ENCODE peak calls at places on chromosome 11, in four cellular contexts. One of them, this sample, is unnamed.

GRCh38 chr11:2375964-2376551 is 1.1 kb upstream of the CD81 start:
- DNase-seq in fibroblast of pulmonary artery: no peak
- DNase-seq in body of pancreas: peak; percentile 61
- DNase-seq in kidney: peak; percentile 82
- DNase-seq in this sample: no peak

GRCh38 chr11:66907751-66908173 is 50.4 kb downstream of the PC start:
- DNase-seq in fibroblast of pulmonary artery: no peak
- DNase-seq in body of pancreas: no peak
- DNase-seq in kidney: peak; percentile 83
- DNase-seq in this sample: no peak

GRCh38 chr11:35173620-35174278 is 34.8 kb downstream of the CD44 start:
- DNase-seq in fibroblast of pulmonary artery: no peak
- DNase-seq in body of pancreas: no peak
- DNase-seq in kidney: no peak
- DNase-seq in this sample: no peak

GRCh38 chr11:9385288-9385902 is 943 bp downstream of the IPO7 start:
- DNase-seq in fibroblast of pulmonary artery: no peak
- DNase-seq in body of pancreas: no peak
- DNase-seq in kidney: no peak
- DNase-seq in this sample: peak; percentile 43

GRCh38 chr11:75652936-75653335 is 15.9 kb downstream of the MAP6 start:
- DNase-seq in fibroblast of pulmonary artery: no peak
- DNase-seq in body of pancreas: no peak
- DNase-seq in kidney: no peak
- DNase-seq in this sample: peak; percentile 16

GRCh38 chr11:121770933-121771332 is 318.2 kb upstream of the SORL1-AS1 start:
- DNase-seq in fibroblast of pulmonary artery: no peak
- DNase-seq in body of pancreas: no peak
- DNase-seq in kidney: no peak
- DNase-seq in this sample: no peak

GRCh38 chr11:74380746-74381439 is 17.3 kb downstream of the PGM2L1 start:
- DNase-seq in fibroblast of pulmonary artery: no peak
- DNase-seq in body of pancreas: peak; percentile 40
- DNase-seq in kidney: no peak
- DNase-seq in this sample: no peak

GRCh38 chr11:70944141-70944540 is 308.2 kb downstream of the SHANK2 start:
- DNase-seq in fibroblast of pulmonary artery: no peak
- DNase-seq in body of pancreas: no peak
- DNase-seq in kidney: peak; percentile 28
- DNase-seq in this sample: no peak

GRCh38 chr11:87437844-87438223 is 400.1 kb downstream of the TMEM135 start:
- DNase-seq in fibroblast of pulmonary artery: peak; percentile 27
- DNase-seq in body of pancreas: no peak
- DNase-seq in kidney: no peak
- DNase-seq in this sample: peak; percentile 66

GRCh38 chr11:19320764-19321163 is 80.0 kb upstream of the E2F8 start:
- DNase-seq in fibroblast of pulmonary artery: no peak
- DNase-seq in body of pancreas: no peak
- DNase-seq in kidney: no peak
- DNase-seq in this sample: peak; percentile 62

GRCh38 chr11:128737704-128738103 is 43.8 kb downstream of the FLI1 start:
- DNase-seq in fibroblast of pulmonary artery: peak; percentile 39
- DNase-seq in body of pancreas: no peak
- DNase-seq in kidney: no peak
- DNase-seq in this sample: no peak

GRCh38 chr11:76838422-76839068 is 22.2 kb upstream of the ACER3 start:
- DNase-seq in fibroblast of pulmonary artery: peak; percentile 57
- DNase-seq in body of pancreas: no peak
- DNase-seq in kidney: no peak
- DNase-seq in this sample: peak; percentile 38

GRCh38 chr11:126426126-126426525 is 70.6 kb downstream of the ST3GAL4 start:
- DNase-seq in fibroblast of pulmonary artery: no peak
- DNase-seq in body of pancreas: no peak
- DNase-seq in kidney: no peak
- DNase-seq in this sample: no peak

GRCh38 chr11:91871791-91872190 is 352.8 kb upstream of the FAT3 start:
- DNase-seq in fibroblast of pulmonary artery: peak; percentile 8
- DNase-seq in body of pancreas: no peak
- DNase-seq in kidney: no peak
- DNase-seq in this sample: no peak

GRCh38 chr11:107044503-107044902 is 26.2 kb upstream of the GUCY1A2 start:
- DNase-seq in fibroblast of pulmonary artery: peak; percentile 8
- DNase-seq in body of pancreas: no peak
- DNase-seq in kidney: no peak
- DNase-seq in this sample: no peak

GRCh38 chr11:9763301-9763700 is 99.4 kb downstream of the SWAP70 start:
- DNase-seq in fibroblast of pulmonary artery: no peak
- DNase-seq in body of pancreas: no peak
- DNase-seq in kidney: no peak
- DNase-seq in this sample: no peak

GRCh38 chr11:32870676-32871075 is 21.9 kb upstream of the QSER1 start:
- DNase-seq in fibroblast of pulmonary artery: peak; percentile 8
- DNase-seq in body of pancreas: no peak
- DNase-seq in kidney: no peak
- DNase-seq in this sample: no peak

GRCh38 chr11:115247953-115248352 is 256.3 kb downstream of the CADM1 start:
- DNase-seq in fibroblast of pulmonary artery: no peak
- DNase-seq in body of pancreas: no peak
- DNase-seq in kidney: no peak
- DNase-seq in this sample: no peak

GRCh38 chr11:97224396-97224795 is 834.6 kb downstream of the JRKL start:
- DNase-seq in fibroblast of pulmonary artery: no peak
- DNase-seq in body of pancreas: no peak
- DNase-seq in kidney: no peak
- DNase-seq in this sample: no peak

GRCh38 chr11:69173326-69173725 is 17.6 kb downstream of the SMIM38 start:
- DNase-seq in fibroblast of pulmonary artery: no peak
- DNase-seq in body of pancreas: no peak
- DNase-seq in kidney: no peak
- DNase-seq in this sample: no peak

GRCh38 chr11:115711021-115711420 is 206.8 kb upstream of the CADM1 start:
- DNase-seq in fibroblast of pulmonary artery: no peak
- DNase-seq in body of pancreas: no peak
- DNase-seq in kidney: no peak
- DNase-seq in this sample: no peak

GRCh38 chr11:75518771-75519653 is 6.7 kb downstream of the GDPD5 start:
- DNase-seq in fibroblast of pulmonary artery: no peak
- DNase-seq in body of pancreas: no peak
- DNase-seq in kidney: no peak
- DNase-seq in this sample: no peak

GRCh38 chr11:126640186-126640585 is 284.7 kb downstream of the ST3GAL4 start:
- DNase-seq in fibroblast of pulmonary artery: no peak
- DNase-seq in body of pancreas: no peak
- DNase-seq in kidney: no peak
- DNase-seq in this sample: no peak

GRCh38 chr11:102179366-102179765 is 69.1 kb downstream of the YAP1 start:
- DNase-seq in fibroblast of pulmonary artery: no peak
- DNase-seq in body of pancreas: no peak
- DNase-seq in kidney: no peak
- DNase-seq in this sample: no peak

GRCh38 chr11:38950882-38951281 is 2352.8 kb upstream of the RAG2 start:
- DNase-seq in fibroblast of pulmonary artery: no peak
- DNase-seq in body of pancreas: no peak
- DNase-seq in kidney: no peak
- DNase-seq in this sample: peak; percentile 31

GRCh38 chr11:67548555-67549110 is 25.4 kb upstream of the CABP2 start:
- DNase-seq in fibroblast of pulmonary artery: no peak
- DNase-seq in body of pancreas: no peak
- DNase-seq in kidney: no peak
- DNase-seq in this sample: no peak

GRCh38 chr11:61718613-61719302 is 33.7 kb upstream of the MYRF start:
- DNase-seq in fibroblast of pulmonary artery: peak; percentile 56
- DNase-seq in body of pancreas: no peak
- DNase-seq in kidney: no peak
- DNase-seq in this sample: peak; percentile 55

GRCh38 chr11:28983780-28984179 is 875.6 kb downstream of the METTL15 start:
- DNase-seq in fibroblast of pulmonary artery: no peak
- DNase-seq in body of pancreas: no peak
- DNase-seq in kidney: no peak
- DNase-seq in this sample: no peak

GRCh38 chr11:112113539-112114457 is 27.1 kb downstream of the SDHD start:
- DNase-seq in fibroblast of pulmonary artery: peak; percentile 76
- DNase-seq in body of pancreas: no peak
- DNase-seq in kidney: no peak
- DNase-seq in this sample: peak; percentile 76

GRCh38 chr11:5593146-5593545 is 3.3 kb upstream of the TRIM6 start:
- DNase-seq in fibroblast of pulmonary artery: no peak
- DNase-seq in body of pancreas: no peak
- DNase-seq in kidney: no peak
- DNase-seq in this sample: no peak

GRCh38 chr11:64490562-64491216 is 100.3 kb upstream of the SLC22A12 start:
- DNase-seq in fibroblast of pulmonary artery: no peak
- DNase-seq in body of pancreas: no peak
- DNase-seq in kidney: no peak
- DNase-seq in this sample: no peak

GRCh38 chr11:130634981-130635473 is 186.6 kb downstream of the ADAMTS15 start:
- DNase-seq in fibroblast of pulmonary artery: peak; percentile 49
- DNase-seq in body of pancreas: no peak
- DNase-seq in kidney: no peak
- DNase-seq in this sample: peak; percentile 64

GRCh38 chr11:57144075-57144474 is 37.7 kb upstream of the LRRC55 start:
- DNase-seq in fibroblast of pulmonary artery: no peak
- DNase-seq in body of pancreas: no peak
- DNase-seq in kidney: no peak
- DNase-seq in this sample: no peak
- TF ChIP-seq CTCF in fibroblast of pulmonary artery: no peak
- TF ChIP-seq CTCF in body of pancreas: no peak
- TF ChIP-seq CTCF in kidney: no peak
- TF ChIP-seq CTCF in this sample: no peak

DNA sequence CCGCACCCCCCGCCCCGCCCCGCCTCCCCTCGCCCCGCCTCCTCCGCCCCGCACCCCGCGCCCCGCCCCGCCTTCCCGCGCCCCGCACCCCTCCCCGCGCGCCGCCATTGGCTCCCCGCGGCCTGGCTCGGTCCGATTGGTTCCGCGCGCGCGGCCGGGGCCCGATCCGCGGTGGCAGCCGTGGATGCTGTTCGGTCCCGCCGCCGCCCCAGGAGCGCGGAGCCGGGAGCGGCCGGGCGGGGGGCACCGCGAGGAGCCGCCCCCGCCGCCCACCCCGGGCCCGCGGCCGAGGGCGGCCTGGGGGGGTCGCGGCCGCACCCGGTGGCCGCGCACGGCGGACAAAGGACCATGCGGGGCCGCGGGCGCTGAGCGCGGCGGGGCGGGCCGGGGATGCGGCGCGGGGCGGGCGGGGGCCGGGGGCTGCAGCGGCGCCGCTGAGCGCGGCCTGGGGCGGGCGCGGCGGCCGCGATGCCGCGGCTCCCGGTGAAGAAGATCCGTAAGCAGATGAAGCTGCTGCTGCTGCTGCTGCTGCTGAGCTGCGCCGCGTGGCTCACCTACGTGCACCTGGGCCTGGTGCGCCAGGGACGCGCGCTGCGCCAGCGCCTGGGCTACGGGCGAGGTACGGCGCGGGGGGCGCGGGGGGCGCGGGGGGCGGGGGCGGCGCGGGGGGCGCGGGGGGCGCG is at the start of gene B4GALNT4:
- DNase-seq in fibroblast of pulmonary artery: peak; percentile 22
- DNase-seq in body of pancreas: no peak
- DNase-seq in kidney: peak; percentile 74
- DNase-seq in this sample: peak; percentile 22
- H3K4me3 ChIP-seq in fibroblast of pulmonary artery: peak within 1 kb of the TSS; percentile 44
- H3K4me3 ChIP-seq in body of pancreas: no peak within 1 kb of the TSS
- H3K4me3 ChIP-seq in kidney: no peak within 1 kb of the TSS
- H3K4me3 ChIP-seq in this sample: peak within 1 kb of the TSS; percentile 67

DNA sequence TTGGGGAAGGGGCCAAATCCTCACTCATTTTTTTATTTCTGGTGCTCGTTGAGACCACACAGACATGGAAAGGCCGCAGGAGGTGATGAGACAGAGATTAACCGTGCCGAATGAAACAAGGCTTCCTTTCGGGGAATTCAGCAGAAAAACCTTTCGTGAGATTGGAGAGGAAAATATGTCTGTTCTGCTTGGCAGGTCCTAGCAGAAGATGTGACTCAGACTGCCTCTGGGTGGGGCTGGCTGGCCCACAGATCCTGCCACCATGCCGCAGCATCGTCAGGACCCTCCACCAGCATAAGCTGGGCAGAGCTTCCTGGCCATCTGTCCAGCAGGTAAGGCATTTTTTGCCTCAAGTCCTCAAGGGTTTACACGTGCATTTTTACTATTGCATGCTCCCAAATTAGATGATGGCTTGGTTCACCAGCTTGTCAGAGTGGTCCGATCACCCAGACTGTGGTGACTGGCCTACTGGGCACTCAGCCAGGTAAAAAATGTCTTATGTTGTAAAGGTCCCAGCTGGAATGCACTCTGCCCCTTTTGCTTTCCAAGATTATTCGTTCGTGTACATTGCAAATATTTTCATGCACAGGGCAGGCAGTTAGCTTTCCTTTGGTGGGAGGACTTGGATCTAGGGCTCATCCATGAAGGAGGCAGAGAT is 1.5 kb downstream of the DDB2 start:
- DNase-seq in fibroblast of pulmonary artery: peak; percentile 87
- DNase-seq in body of pancreas: peak; percentile 41
- DNase-seq in kidney: peak; percentile 82
- DNase-seq in this sample: peak; percentile 93
- TF ChIP-seq CTCF in fibroblast of pulmonary artery: no peak
- TF ChIP-seq CTCF in body of pancreas: no peak
- TF ChIP-seq CTCF in kidney: no peak
- TF ChIP-seq CTCF in this sample: no peak

DNA sequence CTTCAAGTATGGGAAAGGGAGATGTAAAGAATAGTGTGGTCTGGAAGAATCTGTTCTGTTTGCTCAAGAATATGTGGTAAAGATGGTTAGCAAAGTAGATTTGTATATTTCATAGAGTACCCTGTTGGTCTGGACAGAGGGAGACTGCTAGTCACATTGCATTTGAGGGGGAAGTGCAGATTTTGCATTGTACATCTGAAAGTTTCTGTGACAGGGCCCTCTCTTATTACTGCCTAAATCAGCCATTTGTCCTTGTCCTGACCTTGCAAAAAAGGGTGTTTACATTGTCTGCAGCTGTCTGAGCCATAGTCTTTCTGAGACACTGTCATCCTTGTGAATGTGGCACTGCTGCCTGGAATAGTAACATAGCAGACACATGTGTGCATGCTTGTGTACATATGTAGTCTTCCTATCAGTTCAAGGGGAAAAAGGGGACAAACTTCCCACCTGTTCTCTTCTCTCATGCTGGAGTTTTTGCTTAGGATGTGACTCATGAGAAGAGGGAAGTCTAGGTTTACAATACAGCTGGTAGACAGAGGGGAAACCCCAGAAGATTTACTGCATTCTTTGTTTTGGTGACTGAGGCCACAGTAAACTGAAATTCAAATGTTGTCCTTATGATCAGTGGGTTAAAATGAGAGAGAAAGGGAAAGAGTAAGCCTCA is 640.4 kb upstream of the KIRREL3 start:
- DNase-seq in fibroblast of pulmonary artery: peak; percentile 9
- DNase-seq in body of pancreas: no peak
- DNase-seq in kidney: no peak
- DNase-seq in this sample: no peak
- H3K4me3 ChIP-seq in fibroblast of pulmonary artery: no peak overlapping the region
- H3K4me3 ChIP-seq in body of pancreas: no peak overlapping the region
- H3K4me3 ChIP-seq in kidney: no peak overlapping the region
- H3K4me3 ChIP-seq in this sample: no peak overlapping the region